ENCODE peak calls at places on chromosome 1, in six cellular contexts. Z, C, V, P, O and Q are unnamed samples.

GRCh38 chr1:30877205-30877912 is 31.2 kb downstream of the SDC3 start:
- DNase-seq in Z (no peak), V (peak), O (no peak), P (no peak), C (peak), Q (peak)

GRCh38 chr1:55812281-55812680 is 597.1 kb upstream of the USP24 start:
- DNase-seq in P (no peak), V (peak), O (no peak), Z (no peak), C (peak), Q (no peak)

GRCh38 chr1:40232444-40232843 is 15.3 kb upstream of the TMCO2 start:
- DNase-seq in O (peak), P (no peak), C (no peak), Z (no peak), V (no peak), Q (no peak)

GRCh38 chr1:1304331-1305299 is 3.1 kb downstream of the ACAP3 start:
- DNase-seq in V (peak), C (peak), P (peak), Z (peak), O (no peak), Q (peak)

GRCh38 chr1:150621497-150622113 is 7.8 kb downstream of the ENSA start:
- DNase-seq in C (peak), O (peak), P (no peak), V (peak), Z (no peak), Q (peak)

GRCh38 chr1:228226956-228227791 is 19.3 kb downstream of the OBSCN start:
- DNase-seq in O (no peak), V (peak), Z (no peak), C (peak), P (no peak), Q (peak)

GRCh38 chr1:240635466-240636256 is 23.7 kb upstream of the GREM2 start:
- DNase-seq in Z (no peak), V (no peak), C (peak), O (no peak), P (no peak), Q (no peak)

GRCh38 chr1:201660931-201661822 is 122.2 kb downstream of the NAV1 start:
- DNase-seq in C (peak), O (no peak), Z (no peak), P (no peak), V (no peak), Q (no peak)

GRCh38 chr1:185896863-185897262 is 162.7 kb downstream of the HMCN1 start:
- DNase-seq in P (no peak), V (peak), C (peak), Z (no peak), O (no peak), Q (no peak)

GRCh38 chr1:17883136-17883535 is 128.0 kb downstream of the ACTL8 start:
- DNase-seq in P (no peak), O (no peak), V (no peak), Z (peak), C (no peak), Q (no peak)

GRCh38 chr1:17189632-17190525 is 15.0 kb upstream of the PADI1 start:
- DNase-seq in P (no peak), O (no peak), C (peak), V (peak), Z (peak), Q (peak)

GRCh38 chr1:103416681-103417318 is 108.7 kb upstream of the RNPC3 start:
- DNase-seq in O (no peak), Z (no peak), V (peak), C (peak), P (no peak), Q (peak)

GRCh38 chr1:226308166-226308722 is 720 bp downstream of the LIN9 start:
- DNase-seq in V (no peak), P (peak), O (no peak), Z (no peak), C (no peak), Q (no peak)

GRCh38 chr1:155882235-155882634 is 22.9 kb downstream of the SYT11 start:
- DNase-seq in V (no peak), P (no peak), O (peak), Z (no peak), C (no peak), Q (no peak)

GRCh38 chr1:226655251-226656163 is 83.6 kb downstream of the ITPKB start:
- DNase-seq in O (no peak), V (no peak), P (no peak), C (no peak), Z (no peak), Q (no peak)

GRCh38 chr1:223242382-223242955 is 99.4 kb upstream of the TLR5 start:
- DNase-seq in C (peak), V (no peak), Z (no peak), P (no peak), O (no peak), Q (peak)

GRCh38 chr1:93629101-93630059 is 52.3 kb downstream of the BCAR3 start:
- DNase-seq in P (no peak), V (peak), Z (no peak), O (peak), C (peak), Q (peak)

GRCh38 chr1:152003846-152004442 is 10.3 kb upstream of the S100A10 start:
- DNase-seq in V (no peak), P (no peak), Z (no peak), C (no peak), O (no peak), Q (peak)

GRCh38 chr1:89524369-89525168 is at the start of gene LRRC8B:
- DNase-seq in V (peak), O (peak), Z (peak), P (peak), C (peak), Q (peak)

GRCh38 chr1:182507685-182508084 is 57.7 kb downstream of the RGSL1 start:
- DNase-seq in V (no peak), Z (no peak), P (no peak), O (no peak), C (no peak), Q (no peak)

GRCh38 chr1:15866696-15867687 is 19.5 kb downstream of the SPEN start:
- DNase-seq in C (peak), V (peak), P (no peak), O (no peak), Z (no peak), Q (no peak)

GRCh38 chr1:203769505-203770343 is 4.7 kb downstream of the LAX1 start:
- DNase-seq in Z (peak), P (peak), C (peak), O (no peak), V (peak), Q (peak)

GRCh38 chr1:150976879-150977694 is 2.5 kb upstream of the CERS2 start:
- DNase-seq in O (no peak), Z (no peak), V (no peak), C (peak), P (peak), Q (peak)

GRCh38 chr1:111843177-111843576 is 87.5 kb downstream of the DDX20 start:
- DNase-seq in P (no peak), C (no peak), O (no peak), Z (no peak), V (no peak), Q (no peak)

DNA sequence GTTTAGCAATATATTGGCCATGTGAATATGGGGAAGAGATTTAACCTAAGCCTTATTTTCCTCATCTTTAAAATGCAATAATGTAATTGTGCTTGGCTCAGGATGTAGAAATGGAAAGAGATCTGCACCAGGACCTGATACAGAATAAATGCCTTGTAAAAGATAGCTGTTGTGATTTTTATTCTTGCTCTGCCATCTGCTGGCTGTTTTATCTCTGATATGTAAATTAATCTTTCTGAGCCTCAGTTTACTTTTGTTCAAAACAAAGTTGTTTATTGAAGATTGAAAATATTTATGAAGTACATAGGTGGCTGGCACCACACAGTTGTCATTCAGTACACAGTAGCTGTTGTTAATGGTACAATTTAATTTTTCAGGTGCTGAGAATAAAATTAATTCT is 21.9 kb downstream of the ZYG11B start:
- DNase-seq in V (no peak), P (no peak), O (no peak), Z (no peak), C (no peak), Q (no peak)
- TF ChIP-seq CTCF in V (peak), P (peak), O (no peak), Z (no peak), C (peak), Q (peak)

DNA sequence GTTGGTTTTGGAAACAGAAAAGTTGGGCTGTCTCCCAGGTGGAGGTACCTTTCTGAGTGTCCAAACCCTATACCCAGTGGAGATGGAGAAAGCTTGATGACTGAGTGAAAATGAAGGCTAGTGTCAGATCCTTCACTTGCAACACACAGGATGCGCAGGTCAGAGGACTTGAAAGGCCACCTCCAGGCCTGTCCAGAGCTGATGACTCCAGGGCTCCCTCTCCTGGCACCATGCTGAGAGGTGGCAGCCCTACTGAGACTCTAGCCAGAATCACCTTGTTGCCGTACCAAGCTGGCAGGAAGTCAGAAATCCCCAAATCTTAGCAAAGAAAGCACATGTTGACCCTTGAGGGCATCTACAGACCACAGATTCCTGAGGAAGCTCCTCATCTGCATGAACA is 16.4 kb downstream of the KNCN start:
- DNase-seq in P (no peak), O (no peak), Z (no peak), V (no peak), C (no peak), Q (no peak)
- TF ChIP-seq CTCF in P (no peak), O (peak), Z (no peak), V (peak), C (peak), Q (peak)

GRCh38 chr1:50684185-50684584 is 260.9 kb upstream of the DMRTA2 start:
- DNase-seq in C (no peak), O (no peak), Z (no peak), V (no peak), P (no peak), Q (no peak)
- TF ChIP-seq CTCF in C (no peak), O (no peak), Z (no peak), V (no peak), P (no peak), Q (peak)

DNA sequence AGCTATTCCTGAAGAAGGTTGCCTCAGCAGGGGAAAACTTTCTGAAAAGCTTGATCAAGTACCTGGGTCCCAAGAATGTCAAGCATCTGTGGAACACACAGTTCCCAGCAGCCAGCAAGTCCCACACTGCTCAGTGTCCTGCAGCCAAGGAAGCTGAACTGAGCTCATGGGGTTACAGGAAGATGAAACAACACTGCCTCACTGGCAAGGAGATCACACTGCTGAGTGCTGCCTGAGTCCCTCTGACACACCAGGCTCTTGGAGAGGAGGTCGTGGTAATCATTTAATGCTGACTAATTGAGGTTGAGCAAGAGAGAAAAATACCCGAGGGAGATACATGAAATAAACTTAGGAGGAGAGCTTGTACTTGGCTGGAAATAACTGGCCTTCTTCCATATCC is 75.2 kb downstream of the MPZL1 start:
- DNase-seq in C (peak), Z (peak), O (no peak), P (peak), V (peak), Q (peak)
- TF ChIP-seq CTCF in C (peak), Z (no peak), O (no peak), P (no peak), V (no peak), Q (peak)

GRCh38 chr1:94698759-94699502 is 121.2 kb upstream of the SLC44A3 start:
- DNase-seq in O (no peak), C (peak), P (no peak), V (peak), Z (no peak), Q (peak)
- TF ChIP-seq CTCF in O (no peak), C (peak), P (no peak), V (no peak), Z (no peak), Q (peak)

GRCh38 chr1:44677201-44677520 is 2.6 kb downstream of the ARMH1 start:
- DNase-seq in Z (no peak), P (no peak), O (no peak), C (peak), V (peak), Q (peak)

GRCh38 chr1:44676484-44677200 is 2.1 kb downstream of the ARMH1 start:
- DNase-seq in C (peak), O (no peak), Z (no peak), V (peak), P (no peak), Q (peak)

GRCh38 chr1:44678120-44678519 is 3.6 kb downstream of the ARMH1 start:
- DNase-seq in V (no peak), C (no peak), O (no peak), Z (no peak), P (no peak), Q (no peak)

GRCh38 chr1:44679468-44679867 is 5.0 kb downstream of the ARMH1 start:
- DNase-seq in O (no peak), C (no peak), V (no peak), P (no peak), Z (no peak), Q (no peak)

DNA sequence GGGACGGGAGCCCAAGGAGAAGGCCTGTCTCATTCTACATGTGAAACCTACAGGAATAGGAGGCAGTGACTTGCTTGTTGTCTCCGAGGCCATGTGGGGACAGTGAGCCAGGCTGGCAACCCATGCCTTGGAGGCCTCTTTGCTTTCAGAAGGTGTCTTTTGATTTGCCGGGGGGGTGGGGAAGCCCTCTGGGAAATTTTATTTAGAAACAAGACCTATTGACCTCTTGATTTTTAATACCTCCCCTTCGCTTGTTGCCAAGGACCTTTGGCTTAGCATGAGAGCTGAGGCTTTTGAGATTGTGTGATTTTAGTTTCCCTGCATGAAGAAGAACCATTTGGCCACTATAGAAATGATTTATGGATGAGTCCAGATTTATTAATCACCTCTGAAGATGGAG is 4.1 kb downstream of the ARMH1 start:
- DNase-seq in V (no peak), C (no peak), O (no peak), Z (no peak), P (no peak), Q (no peak)
- TF ChIP-seq CTCF in V (no peak), C (no peak), O (no peak), Z (no peak), P (no peak), Q (no peak)